ENCODE peak calls at places on chromosome 4, in eight cellular contexts. One of them, this sample, is unnamed.
A peak's percentile ranks its signal among the peaks of the same experiment; 100 is the strongest.

GRCh38 chr4:105113800-105114199 is 32.9 kb upstream of the TET2 start:
- DNase-seq in HL-60: peak; percentile 90
- DNase-seq in brain microvascular endothelial cell: no peak
- DNase-seq in breast epithelium: no peak
- DNase-seq in K562: no peak
- DNase-seq in suprapubic skin: no peak
- DNase-seq in GM23338: no peak
- DNase-seq in astrocyte: peak; percentile 55
- DNase-seq in this sample: no peak

GRCh38 chr4:97513917-97514316 is 629.4 kb downstream of the STPG2 start:
- DNase-seq in astrocyte: no peak
- DNase-seq in GM23338: peak; percentile 2
- DNase-seq in K562: no peak
- DNase-seq in suprapubic skin: no peak
- DNase-seq in breast epithelium: no peak
- DNase-seq in HL-60: no peak
- DNase-seq in brain microvascular endothelial cell: no peak
- DNase-seq in this sample: no peak

GRCh38 chr4:140028676-140029407 is 125.1 kb downstream of the MAML3 start:
- DNase-seq in brain microvascular endothelial cell: no peak
- DNase-seq in K562: no peak
- DNase-seq in astrocyte: no peak
- DNase-seq in HL-60: no peak
- DNase-seq in GM23338: no peak
- DNase-seq in breast epithelium: no peak
- DNase-seq in suprapubic skin: no peak
- DNase-seq in this sample: no peak

GRCh38 chr4:46839128-46839527 is 69.9 kb downstream of the COX7B2 start:
- DNase-seq in suprapubic skin: no peak
- DNase-seq in brain microvascular endothelial cell: no peak
- DNase-seq in breast epithelium: no peak
- DNase-seq in HL-60: no peak
- DNase-seq in K562: no peak
- DNase-seq in astrocyte: no peak
- DNase-seq in GM23338: peak; percentile 61
- DNase-seq in this sample: no peak

GRCh38 chr4:157700898-157701694 is 471.7 kb downstream of the GASK1B start:
- DNase-seq in GM23338: no peak
- DNase-seq in suprapubic skin: no peak
- DNase-seq in astrocyte: peak; percentile 26
- DNase-seq in breast epithelium: no peak
- DNase-seq in brain microvascular endothelial cell: no peak
- DNase-seq in K562: no peak
- DNase-seq in HL-60: no peak
- DNase-seq in this sample: no peak

GRCh38 chr4:177369372-177369771 is 59.7 kb downstream of the NEIL3 start:
- DNase-seq in breast epithelium: no peak
- DNase-seq in HL-60: no peak
- DNase-seq in K562: no peak
- DNase-seq in suprapubic skin: no peak
- DNase-seq in GM23338: no peak
- DNase-seq in astrocyte: peak; percentile 96
- DNase-seq in brain microvascular endothelial cell: peak; percentile 79
- DNase-seq in this sample: peak; percentile 52

GRCh38 chr4:13829457-13829856 is 201.9 kb upstream of the BOD1L1 start:
- DNase-seq in breast epithelium: no peak
- DNase-seq in HL-60: no peak
- DNase-seq in suprapubic skin: no peak
- DNase-seq in K562: no peak
- DNase-seq in GM23338: no peak
- DNase-seq in astrocyte: no peak
- DNase-seq in brain microvascular endothelial cell: no peak
- DNase-seq in this sample: peak; percentile 8

GRCh38 chr4:121256346-121256745 is 92.2 kb upstream of the TNIP3 start:
- DNase-seq in HL-60: peak; percentile 67
- DNase-seq in GM23338: no peak
- DNase-seq in astrocyte: peak; percentile 94
- DNase-seq in breast epithelium: no peak
- DNase-seq in brain microvascular endothelial cell: peak; percentile 84
- DNase-seq in K562: no peak
- DNase-seq in suprapubic skin: no peak
- DNase-seq in this sample: peak; percentile 95

GRCh38 chr4:34182346-34182745 is 2062.0 kb downstream of the ARAP2 start:
- DNase-seq in astrocyte: peak; percentile 39
- DNase-seq in suprapubic skin: no peak
- DNase-seq in breast epithelium: no peak
- DNase-seq in brain microvascular endothelial cell: no peak
- DNase-seq in K562: no peak
- DNase-seq in HL-60: no peak
- DNase-seq in GM23338: no peak
- DNase-seq in this sample: peak; percentile 86

GRCh38 chr4:73223258-73223651 is 35.3 kb downstream of the ANKRD17 start:
- DNase-seq in brain microvascular endothelial cell: no peak
- DNase-seq in breast epithelium: no peak
- DNase-seq in GM23338: no peak
- DNase-seq in suprapubic skin: no peak
- DNase-seq in K562: no peak
- DNase-seq in astrocyte: peak; percentile 6
- DNase-seq in HL-60: no peak
- DNase-seq in this sample: no peak
- TF ChIP-seq CTCF in brain microvascular endothelial cell: no peak
- TF ChIP-seq CTCF in breast epithelium: no peak
- TF ChIP-seq CTCF in GM23338: no peak
- TF ChIP-seq CTCF in suprapubic skin: no peak
- TF ChIP-seq CTCF in K562: no peak
- TF ChIP-seq CTCF in astrocyte: no peak
- TF ChIP-seq CTCF in HL-60: no peak
- TF ChIP-seq CTCF in this sample: no peak

GRCh38 chr4:124427095-124427767 is 285.3 kb downstream of the ANKRD50 start:
- DNase-seq in suprapubic skin: no peak
- DNase-seq in GM23338: no peak
- DNase-seq in breast epithelium: no peak
- DNase-seq in K562: no peak
- DNase-seq in HL-60: no peak
- DNase-seq in brain microvascular endothelial cell: no peak
- DNase-seq in astrocyte: no peak
- DNase-seq in this sample: peak; percentile 53

GRCh38 chr4:124426279-124426678 is 286.3 kb downstream of the ANKRD50 start:
- DNase-seq in brain microvascular endothelial cell: no peak
- DNase-seq in astrocyte: no peak
- DNase-seq in suprapubic skin: no peak
- DNase-seq in breast epithelium: no peak
- DNase-seq in HL-60: no peak
- DNase-seq in GM23338: peak; percentile 11
- DNase-seq in K562: no peak
- DNase-seq in this sample: no peak

GRCh38 chr4:124431663-124432192 is 280.8 kb downstream of the ANKRD50 start:
- DNase-seq in HL-60: no peak
- DNase-seq in K562: no peak
- DNase-seq in brain microvascular endothelial cell: no peak
- DNase-seq in astrocyte: peak; percentile 12
- DNase-seq in GM23338: no peak
- DNase-seq in suprapubic skin: no peak
- DNase-seq in breast epithelium: no peak
- DNase-seq in this sample: peak; percentile 40

GRCh38 chr4:124429746-124430250 is 282.7 kb downstream of the ANKRD50 start:
- DNase-seq in astrocyte: no peak
- DNase-seq in brain microvascular endothelial cell: no peak
- DNase-seq in suprapubic skin: no peak
- DNase-seq in HL-60: no peak
- DNase-seq in GM23338: no peak
- DNase-seq in breast epithelium: no peak
- DNase-seq in K562: no peak
- DNase-seq in this sample: peak; percentile 10

DNA sequence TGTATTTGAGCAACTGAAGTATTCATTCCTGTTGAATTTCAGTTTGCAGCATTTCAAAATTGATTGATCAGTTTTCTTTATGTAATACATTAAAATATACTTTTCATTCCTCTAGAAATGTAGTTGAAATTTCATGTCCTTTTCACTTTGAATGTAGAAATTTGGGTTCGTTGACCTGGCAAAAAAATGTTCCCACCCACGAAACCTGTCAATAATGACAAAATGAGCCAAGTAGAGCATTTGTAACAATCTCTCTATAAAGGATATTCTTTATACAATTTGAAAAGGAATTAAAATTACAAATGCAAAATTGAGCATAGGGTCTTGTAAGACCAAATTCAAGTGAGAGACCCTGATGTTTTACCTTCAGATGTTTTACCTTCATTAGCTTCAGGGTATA is 283.9 kb downstream of the ANKRD50 start:
- DNase-seq in GM23338: no peak
- DNase-seq in HL-60: no peak
- DNase-seq in suprapubic skin: no peak
- DNase-seq in brain microvascular endothelial cell: no peak
- DNase-seq in breast epithelium: no peak
- DNase-seq in K562: no peak
- DNase-seq in astrocyte: no peak
- DNase-seq in this sample: no peak
- H3K4me3 ChIP-seq in GM23338: no peak overlapping the region
- H3K4me3 ChIP-seq in HL-60: no peak overlapping the region
- H3K4me3 ChIP-seq in suprapubic skin: no peak overlapping the region
- H3K4me3 ChIP-seq in brain microvascular endothelial cell: no peak overlapping the region
- H3K4me3 ChIP-seq in breast epithelium: no peak overlapping the region
- H3K4me3 ChIP-seq in K562: no peak overlapping the region
- H3K4me3 ChIP-seq in astrocyte: no peak overlapping the region
- H3K4me3 ChIP-seq in this sample: no peak overlapping the region

GRCh38 chr4:32400870-32401269 is 1680.7 kb downstream of the PCDH7 start:
- DNase-seq in astrocyte: no peak
- DNase-seq in brain microvascular endothelial cell: no peak
- DNase-seq in breast epithelium: no peak
- DNase-seq in K562: no peak
- DNase-seq in GM23338: no peak
- DNase-seq in HL-60: no peak
- DNase-seq in suprapubic skin: no peak
- DNase-seq in this sample: no peak
- TF ChIP-seq CTCF in astrocyte: no peak
- TF ChIP-seq CTCF in brain microvascular endothelial cell: no peak
- TF ChIP-seq CTCF in breast epithelium: no peak
- TF ChIP-seq CTCF in K562: no peak
- TF ChIP-seq CTCF in GM23338: no peak
- TF ChIP-seq CTCF in HL-60: no peak
- TF ChIP-seq CTCF in suprapubic skin: no peak
- TF ChIP-seq CTCF in this sample: no peak

DNA sequence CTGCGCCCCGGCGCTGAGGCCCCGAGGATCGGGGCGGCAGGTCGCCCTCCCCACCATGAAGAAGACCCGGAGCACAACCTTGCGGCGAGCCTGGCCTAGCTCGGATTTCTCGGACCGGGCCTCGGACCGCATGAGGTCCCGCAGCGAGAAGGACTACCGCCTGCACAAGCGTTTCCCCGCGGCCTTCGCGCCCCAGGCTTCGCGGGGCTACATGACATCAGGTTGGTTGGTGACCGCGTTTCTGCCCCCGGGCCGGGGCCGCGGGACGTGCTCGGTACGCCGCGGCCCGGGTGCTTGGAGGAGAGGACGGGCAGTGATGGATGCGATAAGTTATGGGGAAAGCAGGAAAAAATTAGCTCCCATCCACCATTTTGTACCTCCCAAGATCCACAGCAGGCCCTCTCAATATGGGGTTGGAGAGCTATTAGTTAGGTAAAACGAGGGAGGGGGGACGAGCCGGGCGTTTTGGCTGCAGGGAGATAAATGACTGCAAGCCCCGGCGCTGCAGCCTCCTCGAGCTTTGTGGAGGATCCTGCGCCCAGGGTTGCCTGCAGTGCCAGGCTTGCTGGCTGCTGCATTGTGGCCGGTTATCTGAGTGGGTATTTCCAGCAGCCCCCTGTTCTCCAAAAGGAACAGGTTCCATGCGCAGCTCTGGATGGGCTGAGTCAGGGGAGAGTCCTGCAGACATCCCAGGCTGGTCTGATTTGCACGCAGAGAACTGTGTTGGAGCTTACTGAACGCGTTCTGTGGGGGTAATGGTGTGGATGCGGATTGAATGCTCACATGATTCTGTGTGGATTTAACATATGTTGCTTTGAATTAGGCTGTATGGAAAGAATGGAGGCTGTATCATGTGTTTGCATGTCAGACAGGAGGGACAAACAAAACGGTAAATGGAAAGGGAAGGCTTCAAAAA is 1.9 kb downstream of the STOX2 start:
- DNase-seq in K562: no peak
- DNase-seq in astrocyte: no peak
- DNase-seq in GM23338: peak; percentile 74
- DNase-seq in brain microvascular endothelial cell: no peak
- DNase-seq in breast epithelium: no peak
- DNase-seq in HL-60: no peak
- DNase-seq in suprapubic skin: no peak
- DNase-seq in this sample: no peak
- H3K4me3 ChIP-seq in K562: no peak overlapping the region
- H3K4me3 ChIP-seq in astrocyte: peak overlapping the region; percentile 52
- H3K4me3 ChIP-seq in GM23338: peak overlapping the region; percentile 93
- H3K4me3 ChIP-seq in brain microvascular endothelial cell: peak overlapping the region; percentile 61
- H3K4me3 ChIP-seq in breast epithelium: peak overlapping the region; percentile 63
- H3K4me3 ChIP-seq in HL-60: peak overlapping the region; percentile 58
- H3K4me3 ChIP-seq in suprapubic skin: peak overlapping the region; percentile 73
- H3K4me3 ChIP-seq in this sample: no peak overlapping the region

GRCh38 chr4:179748837-179749236 is 2306.6 kb upstream of the AGA start:
- DNase-seq in breast epithelium: no peak
- DNase-seq in astrocyte: no peak
- DNase-seq in GM23338: no peak
- DNase-seq in K562: no peak
- DNase-seq in suprapubic skin: no peak
- DNase-seq in HL-60: no peak
- DNase-seq in brain microvascular endothelial cell: no peak
- DNase-seq in this sample: no peak
- TF ChIP-seq CTCF in breast epithelium: no peak
- TF ChIP-seq CTCF in astrocyte: no peak
- TF ChIP-seq CTCF in GM23338: no peak
- TF ChIP-seq CTCF in K562: no peak
- TF ChIP-seq CTCF in suprapubic skin: no peak
- TF ChIP-seq CTCF in HL-60: no peak
- TF ChIP-seq CTCF in brain microvascular endothelial cell: no peak
- TF ChIP-seq CTCF in this sample: no peak

DNA sequence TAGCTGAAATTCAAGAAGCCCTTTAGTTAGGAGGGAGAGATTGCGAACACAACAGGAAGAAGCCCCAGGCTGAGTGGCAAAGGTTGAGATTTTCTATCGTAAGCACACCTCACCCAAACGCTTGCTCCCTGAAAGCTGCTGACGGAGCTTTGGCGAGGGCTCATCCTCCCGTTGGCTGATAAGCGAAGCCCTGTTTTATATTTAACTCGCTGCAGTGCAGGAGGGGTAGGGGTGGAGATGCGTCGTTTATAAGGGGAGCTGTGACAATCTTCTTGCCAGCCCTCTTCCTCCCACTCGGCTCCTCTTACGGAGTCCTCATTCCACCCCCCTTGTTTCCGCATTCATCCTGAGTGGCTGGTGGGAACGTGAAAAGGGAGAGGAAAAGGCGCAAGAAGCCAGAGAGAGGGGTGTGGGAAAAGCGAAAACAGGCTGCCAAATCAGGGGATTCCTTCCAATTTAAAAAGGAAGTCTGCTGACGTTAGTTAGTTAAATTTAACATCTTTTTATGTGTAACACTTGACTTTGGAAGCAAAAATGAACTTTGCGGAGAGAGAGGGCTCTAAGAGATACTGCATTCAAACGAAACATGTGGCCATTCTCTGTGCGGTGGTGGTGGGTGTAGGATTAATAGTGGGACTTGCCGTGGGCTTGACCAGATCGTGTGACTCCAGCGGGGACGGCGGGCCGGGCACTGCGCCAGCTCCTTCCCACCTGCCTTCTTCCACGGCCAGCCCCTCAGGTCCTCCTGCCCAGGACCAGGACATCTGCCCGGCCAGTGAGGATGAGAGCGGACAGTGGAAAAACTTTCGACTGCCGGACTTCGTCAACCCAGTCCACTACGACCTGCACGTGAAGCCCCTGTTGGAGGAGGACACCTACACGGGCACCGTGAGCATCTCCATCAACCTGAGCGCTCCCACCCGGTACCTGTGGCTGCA is at the start of gene ENPEP:
- DNase-seq in suprapubic skin: no peak
- DNase-seq in breast epithelium: no peak
- DNase-seq in astrocyte: no peak
- DNase-seq in brain microvascular endothelial cell: peak; percentile 24
- DNase-seq in HL-60: no peak
- DNase-seq in GM23338: peak; percentile 62
- DNase-seq in K562: no peak
- DNase-seq in this sample: peak; percentile 68
- H3K4me3 ChIP-seq in suprapubic skin: peak within 1 kb of the TSS; percentile 43
- H3K4me3 ChIP-seq in breast epithelium: peak within 1 kb of the TSS; percentile 47
- H3K4me3 ChIP-seq in astrocyte: peak within 1 kb of the TSS; percentile 43
- H3K4me3 ChIP-seq in brain microvascular endothelial cell: peak within 1 kb of the TSS; percentile 49
- H3K4me3 ChIP-seq in HL-60: no peak within 1 kb of the TSS
- H3K4me3 ChIP-seq in GM23338: no peak within 1 kb of the TSS
- H3K4me3 ChIP-seq in K562: no peak within 1 kb of the TSS
- H3K4me3 ChIP-seq in this sample: peak within 1 kb of the TSS; percentile 56

This sample was measured in fibroblast of mammary gland.